ENCODE peak calls at places on chromosomes 4 and X, in nine cellular contexts. F is cardiac muscle cell; N is NB4; V is GM23248; E is IMR-90; Z is mucosa of descending colon; X is neural progenitor cell; D is cardiac fibroblast; U is CD8-positive, alpha-beta memory T cell. W is an unnamed sample.

GRCh38 chr4:177256950-177257349 is 52.7 kb upstream of the NEIL3 start:
- DNase-seq in E (no peak), V (no peak), F (no peak), X (no peak), Z (no peak), D (no peak), N (no peak), U (no peak), W (no peak)

GRCh38 chr4:94575652-94576051 is 123.9 kb downstream of the PDLIM5 start:
- DNase-seq in X (no peak), V (no peak), D (no peak), N (no peak), U (no peak), Z (no peak), E (no peak), F (no peak), W (no peak)

GRCh38 chr4:24236532-24236931 is 346.7 kb upstream of the PPARGC1A start:
- DNase-seq in Z (no peak), E (peak), D (no peak), F (no peak), U (no peak), X (no peak), N (no peak), V (no peak), W (no peak)

GRCh38 chr4:59247032-59247431 is 1953.1 kb upstream of the ADGRL3 start:
- DNase-seq in D (no peak), Z (no peak), E (no peak), N (peak), F (no peak), X (no peak), U (no peak), V (peak), W (no peak)

GRCh38 chr4:73068496-73069337 is 799 bp downstream of the COX18 start:
- DNase-seq in E (peak), V (peak), F (peak), X (peak), D (peak), N (peak), U (no peak), Z (no peak), W (no peak)

GRCh38 chrX:653316-653715 is 22.7 kb downstream of the SHOX start:
- DNase-seq in U (no peak), Z (no peak), X (no peak), D (no peak), N (no peak), E (no peak), F (no peak), V (no peak), W (no peak)

GRCh38 chr4:145930592-145930991 is 8.0 kb downstream of the ZNF827 start:
- DNase-seq in X (no peak), Z (no peak), U (no peak), N (no peak), D (no peak), V (peak), E (no peak), F (no peak), W (no peak)

GRCh38 chrX:150366951-150367545 is 3.9 kb downstream of the MAMLD1 start:
- DNase-seq in U (no peak), E (peak), Z (no peak), X (no peak), F (peak), N (no peak), V (peak), D (peak), W (no peak)

GRCh38 chr4:680931-681645 is 6.7 kb downstream of the MYL5 start:
- DNase-seq in Z (peak), X (peak), N (peak), U (peak), E (no peak), F (peak), D (peak), V (peak), W (peak)

GRCh38 chr4:183589710-183590109 is 69.3 kb downstream of the RWDD4 start:
- DNase-seq in U (no peak), V (peak), F (no peak), Z (no peak), D (no peak), N (no peak), X (no peak), E (no peak), W (no peak)

GRCh38 chrX:27336466-27337091 is 126.6 kb downstream of the PPP4R3C start:
- DNase-seq in F (peak), V (peak), Z (peak), D (peak), X (peak), N (peak), U (no peak), E (peak), W (peak)

GRCh38 chr4:94127707-94128328 is 79.8 kb upstream of the SMARCAD1 start:
- DNase-seq in V (peak), D (peak), F (peak), Z (no peak), E (peak), N (peak), X (peak), U (no peak), W (no peak)

GRCh38 chrX:136176399-136176825 is 29.1 kb downstream of the FHL1 start:
- DNase-seq in D (peak), V (peak), X (no peak), Z (no peak), F (peak), N (no peak), U (no peak), E (peak), W (peak)

GRCh38 chr4:74109894-74110605 is 11.1 kb upstream of the CXCL2 start:
- DNase-seq in N (no peak), E (peak), V (peak), U (no peak), F (peak), X (no peak), D (peak), Z (no peak), W (no peak)

GRCh38 chrX:71659959-71660358 is 7.4 kb upstream of the LOC101059915 start:
- DNase-seq in X (no peak), F (no peak), U (no peak), Z (no peak), N (no peak), V (no peak), D (no peak), E (no peak), W (no peak)

GRCh38 chr4:55159851-55160250 is 34.5 kb upstream of the KDR start:
- DNase-seq in N (no peak), U (no peak), V (no peak), X (no peak), E (no peak), D (peak), Z (no peak), F (peak), W (no peak)

GRCh38 chrX:76253432-76253831 is 80.6 kb downstream of the PBDC1 start:
- DNase-seq in D (peak), N (peak), E (peak), V (peak), F (peak), U (no peak), Z (no peak), X (peak), W (peak)

GRCh38 chr4:13527983-13528822 is 16.1 kb downstream of the NKX3-2 start:
- DNase-seq in Z (no peak), D (no peak), U (no peak), V (no peak), N (peak), E (no peak), X (no peak), F (no peak), W (no peak)

GRCh38 chrX:63750846-63751245 is 34.2 kb downstream of the ARHGEF9 start:
- DNase-seq in N (no peak), U (no peak), Z (no peak), X (peak), F (no peak), V (no peak), D (no peak), E (no peak), W (no peak)

GRCh38 chr4:1532549-1533395 is 126.5 kb upstream of the NKX1-1 start:
- DNase-seq in Z (peak), N (no peak), V (no peak), U (no peak), X (no peak), F (no peak), D (no peak), E (no peak), W (no peak)

GRCh38 chr4:76658231-76659102 is 223.4 kb downstream of the SHROOM3 start:
- DNase-seq in Z (no peak), X (no peak), N (no peak), F (peak), V (peak), U (no peak), E (peak), D (peak), W (no peak)

GRCh38 chr4:179110356-179110755 is 1668.1 kb upstream of the AGA start:
- DNase-seq in F (no peak), U (no peak), X (no peak), E (peak), D (peak), V (peak), Z (no peak), N (no peak), W (no peak)

GRCh38 chr4:124940387-124940786 is 227.9 kb upstream of the ANKRD50 start:
- DNase-seq in F (peak), Z (no peak), D (peak), U (no peak), V (peak), X (no peak), E (peak), N (no peak), W (no peak)

GRCh38 chrX:14897042-14897441 is 23.8 kb downstream of the MOSPD2 start:
- DNase-seq in E (no peak), D (no peak), Z (no peak), X (no peak), N (no peak), U (no peak), F (no peak), V (no peak), W (no peak)

GRCh38 chrX:71612256-71612655 is 6.1 kb downstream of the CXCR3 start:
- DNase-seq in Z (no peak), N (no peak), U (no peak), D (no peak), F (no peak), E (no peak), X (no peak), V (no peak), W (no peak)

GRCh38 chr4:129092636-129093172 is 635 bp downstream of the SCLT1 start:
- DNase-seq in X (no peak), Z (no peak), D (peak), U (no peak), N (peak), V (peak), F (peak), E (peak), W (no peak)

GRCh38 chrX:42085836-42086235 is 162.5 kb upstream of the CASK start:
- DNase-seq in U (no peak), E (no peak), N (no peak), V (no peak), F (no peak), D (no peak), Z (no peak), X (no peak), W (no peak)

GRCh38 chrX:16427668-16428067 is 222.3 kb upstream of the S100G start:
- DNase-seq in X (no peak), V (no peak), U (no peak), E (no peak), F (no peak), D (no peak), N (no peak), Z (no peak), W (no peak)

GRCh38 chr4:15303052-15303641 is 124.7 kb upstream of the C1QTNF7 start:
- DNase-seq in V (peak), X (no peak), E (peak), Z (no peak), N (no peak), F (peak), U (no peak), D (peak), W (no peak)

GRCh38 chr4:8157496-8157895 is 1.1 kb downstream of the ABLIM2 start:
- DNase-seq in X (peak), E (no peak), U (no peak), F (peak), N (peak), V (no peak), Z (peak), D (peak), W (peak)

GRCh38 chr4:8157944-8158709 is 486 bp downstream of the ABLIM2 start:
- DNase-seq in U (no peak), N (no peak), Z (no peak), X (no peak), E (no peak), V (peak), F (no peak), D (no peak), W (no peak)

GRCh38 chr4:8155660-8156421 is 2.8 kb downstream of the ABLIM2 start:
- DNase-seq in X (no peak), F (no peak), D (no peak), E (no peak), Z (no peak), N (no peak), U (no peak), V (no peak), W (no peak)

GRCh38 chr4:8155048-8155447 is 3.6 kb downstream of the ABLIM2 start:
- DNase-seq in D (no peak), V (peak), F (no peak), Z (no peak), U (no peak), N (no peak), X (no peak), E (peak), W (no peak)

DNA sequence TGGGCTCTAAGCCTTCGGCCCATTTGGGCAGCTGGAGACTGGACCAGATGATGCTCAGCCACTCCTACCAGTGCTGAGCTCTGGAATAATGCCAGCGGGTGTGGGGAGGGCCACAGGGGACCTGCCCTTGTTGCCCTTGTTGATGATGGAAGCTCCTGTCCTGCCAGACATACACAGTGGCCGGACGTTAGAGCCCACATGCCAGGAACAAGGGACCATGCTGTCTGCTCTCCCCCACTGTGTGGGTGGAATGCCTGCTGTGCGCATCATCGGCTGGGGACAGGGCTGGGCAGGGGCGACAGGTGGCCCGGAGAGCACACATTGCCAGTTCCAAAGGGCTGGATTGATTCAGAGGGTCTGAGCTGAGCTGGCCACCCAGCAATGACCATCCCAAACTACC is 2.0 kb downstream of the ABLIM2 start:
- DNase-seq in Z (no peak), X (no peak), E (no peak), F (no peak), N (no peak), V (no peak), D (no peak), U (no peak), W (no peak)
- H3K4me3 ChIP-seq in Z (no peak), X (no peak), E (no peak), F (no peak), N (no peak), V (no peak), D (no peak), U (no peak), W (no peak)

GRCh38 chr4:185244763-185245162 is 35.4 kb downstream of the SNX25 start:
- DNase-seq in Z (no peak), V (peak), F (no peak), N (no peak), D (no peak), U (no peak), X (no peak), E (no peak), W (no peak)
- H3K4me3 ChIP-seq in Z (no peak), V (no peak), F (no peak), N (no peak), D (no peak), U (no peak), X (no peak), E (no peak), W (no peak)

GRCh38 chr4:123830920-123831319 is 434.3 kb downstream of the SPRY1 start:
- DNase-seq in D (peak), V (no peak), X (no peak), F (no peak), E (no peak), N (no peak), U (no peak), Z (no peak), W (no peak)

GRCh38 chr4:123835852-123836251 is 439.3 kb downstream of the SPRY1 start:
- DNase-seq in V (no peak), U (no peak), N (no peak), Z (no peak), F (no peak), E (no peak), D (no peak), X (no peak), W (no peak)

GRCh38 chr4:123833156-123833555 is 436.6 kb downstream of the SPRY1 start:
- DNase-seq in Z (no peak), F (no peak), U (no peak), N (no peak), X (no peak), V (peak), E (peak), D (no peak), W (no peak)

GRCh38 chr4:123836919-123837605 is 440.5 kb downstream of the SPRY1 start:
- DNase-seq in U (no peak), F (no peak), D (no peak), V (peak), E (peak), Z (no peak), X (no peak), N (no peak), W (no peak)

GRCh38 chr4:123832173-123833026 is 435.8 kb downstream of the SPRY1 start:
- DNase-seq in D (peak), F (peak), E (peak), N (no peak), U (no peak), V (peak), X (no peak), Z (no peak), W (peak)
- H3K4me3 ChIP-seq in D (no peak), F (no peak), E (no peak), N (no peak), U (no peak), V (peak), X (no peak), Z (no peak), W (no peak)

GRCh38 chr4:6909113-6909969 is at the start of gene TBC1D14:
- DNase-seq in X (peak), F (peak), U (peak), E (peak), D (peak), N (peak), V (peak), Z (peak), W (peak)

GRCh38 chr4:6910340-6910959 is 824 bp downstream of the TBC1D14 start:
- DNase-seq in Z (peak), N (peak), X (peak), E (no peak), U (no peak), V (peak), F (no peak), D (no peak), W (no peak)

GRCh38 chr4:6909970-6910339 is 329 bp downstream of the TBC1D14 start:
- DNase-seq in X (peak), V (peak), F (no peak), U (no peak), E (no peak), Z (peak), D (no peak), N (peak), W (peak)

GRCh38 chr4:6912412-6912811 is 2.8 kb downstream of the TBC1D14 start:
- DNase-seq in X (no peak), U (no peak), D (no peak), Z (no peak), N (peak), F (no peak), E (no peak), V (no peak), W (no peak)

GRCh38 chr4:6910960-6911874 is 1.6 kb downstream of the TBC1D14 start:
- DNase-seq in E (no peak), D (no peak), X (no peak), N (no peak), Z (no peak), F (no peak), V (no peak), U (no peak), W (no peak)
- H3K4me3 ChIP-seq in E (peak), D (no peak), X (peak), N (peak), Z (peak), F (peak), V (peak), U (peak), W (no peak)

DNA sequence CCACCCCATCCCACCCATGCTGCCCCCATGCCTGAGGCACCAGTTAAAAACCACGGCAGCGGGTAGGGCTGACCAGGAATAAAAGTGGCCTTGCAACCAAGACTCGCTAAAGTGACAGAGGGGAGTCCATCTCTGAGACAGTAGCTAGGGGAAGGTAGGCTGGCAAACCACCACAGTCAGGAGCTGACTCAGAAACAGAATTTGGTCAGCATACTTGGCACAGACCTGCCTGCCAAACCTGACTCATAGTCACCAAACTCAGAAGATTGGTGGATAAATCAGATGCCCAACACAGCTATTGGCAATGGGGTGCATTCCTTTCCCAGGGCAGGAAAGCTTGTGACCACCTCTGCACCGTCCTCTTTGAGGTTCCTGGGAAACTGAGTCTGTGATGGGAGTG is 193.8 kb downstream of the BCOR start:
- DNase-seq in E (peak), X (no peak), Z (no peak), F (peak), D (peak), U (no peak), V (peak), N (no peak), W (no peak)
- H3K4me3 ChIP-seq in E (no peak), X (no peak), Z (no peak), F (no peak), D (no peak), U (no peak), V (no peak), N (no peak), W (no peak)

DNA sequence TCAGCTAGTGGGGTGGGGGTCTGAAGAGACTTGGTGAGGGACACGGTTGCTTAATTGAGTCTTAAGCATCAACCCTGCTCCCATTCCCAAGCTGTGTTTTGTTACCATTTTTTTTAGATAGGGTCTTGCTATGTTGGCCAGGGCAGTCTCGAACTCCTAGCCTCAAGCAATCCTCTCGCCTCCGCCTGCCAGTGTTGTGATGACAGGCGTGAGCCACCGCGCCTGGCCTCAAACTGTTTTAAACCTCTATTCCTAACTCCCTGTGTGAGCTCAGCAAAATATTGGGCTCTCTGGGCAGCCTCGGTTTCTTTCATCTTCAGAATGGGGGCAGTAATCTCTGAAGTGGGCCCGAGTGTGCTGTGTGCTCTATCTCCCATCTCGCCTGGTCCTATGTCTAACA is 26.3 kb upstream of the BCORL1 start:
- DNase-seq in D (no peak), F (no peak), X (no peak), U (no peak), Z (no peak), E (no peak), N (no peak), V (no peak), W (no peak)
- H3K4me3 ChIP-seq in D (no peak), F (no peak), X (peak), U (no peak), Z (no peak), E (no peak), N (no peak), V (no peak), W (no peak)

GRCh38 chr4:163344147-163345050 is 707 bp downstream of the NPY5R start:
- DNase-seq in Z (peak), D (no peak), V (no peak), F (peak), X (peak), U (no peak), N (no peak), E (no peak), W (no peak)
- H3K4me3 ChIP-seq in Z (peak), D (no peak), V (no peak), F (peak), X (peak), U (no peak), N (no peak), E (no peak), W (peak)

GRCh38 chr4:111991797-111992196 is 153.5 kb upstream of the FAM241A start:
- DNase-seq in V (peak), D (peak), N (peak), U (no peak), Z (no peak), F (peak), X (no peak), E (peak), W (no peak)

GRCh38 chr4:111992604-111993151 is 152.6 kb upstream of the FAM241A start:
- DNase-seq in Z (no peak), F (no peak), N (no peak), V (no peak), E (no peak), D (no peak), X (no peak), U (no peak), W (no peak)

GRCh38 chr4:111989817-111990216 is 155.4 kb upstream of the FAM241A start:
- DNase-seq in U (no peak), V (no peak), X (no peak), Z (no peak), D (no peak), F (no peak), E (no peak), N (no peak), W (no peak)

GRCh38 chr4:111991163-111991562 is 154.1 kb upstream of the FAM241A start:
- DNase-seq in N (no peak), D (no peak), V (no peak), F (no peak), X (no peak), U (no peak), E (no peak), Z (no peak), W (no peak)

GRCh38 chr4:111994392-111994791 is 150.9 kb upstream of the FAM241A start:
- DNase-seq in X (no peak), D (no peak), U (no peak), N (no peak), V (no peak), Z (no peak), E (no peak), F (no peak), W (no peak)
- H3K4me3 ChIP-seq in X (no peak), D (no peak), U (no peak), N (no peak), V (no peak), Z (no peak), E (no peak), F (no peak), W (no peak)

GRCh38 chr4:32519060-32519459 is 1798.9 kb downstream of the PCDH7 start:
- DNase-seq in Z (no peak), E (no peak), F (peak), N (no peak), U (no peak), V (no peak), D (peak), X (no peak), W (peak)
- H3K4me3 ChIP-seq in Z (no peak), E (no peak), F (no peak), N (no peak), U (no peak), V (no peak), D (no peak), X (no peak), W (no peak)

W was measured in thyroid gland.